ENCODE peak calls at places on chromosomes 12 and 14, in four cellular contexts. T is stomach; Y is psoas muscle; D is CD8-positive, alpha-beta T cell. M is an unnamed sample.

GRCh38 chr12:20549115-20549719 is 145.9 kb upstream of the SLCO1C1 start:
- DNase-seq in T (no peak), Y (no peak), D (no peak), M (no peak)

GRCh38 chr12:49121047-49121696 is 10.0 kb downstream of the TUBA1B start:
- DNase-seq in D (no peak), T (peak; percentile 45), Y (no peak), M (no peak)

GRCh38 chr14:70188292-70188607 is 501 bp downstream of the SLC8A3 start:
- DNase-seq in D (no peak), T (no peak), Y (peak; percentile 78), M (no peak)

GRCh38 chr12:57837779-57838562 is 8.6 kb downstream of the CTDSP2 start:
- DNase-seq in T (no peak), D (no peak), Y (peak; percentile 68), M (peak; percentile 76)

GRCh38 chr12:69151254-69151751 is 88.1 kb upstream of the CPSF6 start:
- DNase-seq in D (no peak), Y (no peak), T (no peak), M (no peak)

GRCh38 chr12:89319111-89319510 is 33.2 kb downstream of the DUSP6 start:
- DNase-seq in D (no peak), Y (peak; percentile 59), T (no peak), M (no peak)

GRCh38 chr12:128069359-128069997 is 197.5 kb upstream of the TMEM132C start:
- DNase-seq in D (no peak), Y (no peak), T (no peak), M (no peak)

GRCh38 chr12:130568546-130568945 is 147.6 kb downstream of the RIMBP2 start:
- DNase-seq in Y (no peak), D (no peak), T (no peak), M (no peak)

GRCh38 chr14:49405291-49405690 is 180.9 kb downstream of the RPS29 start:
- DNase-seq in Y (no peak), T (no peak), D (no peak), M (no peak)

GRCh38 chr14:100533647-100534485 is 53.4 kb downstream of the BEGAIN start:
- DNase-seq in T (peak; percentile 25), Y (peak; percentile 48), D (no peak), M (peak; percentile 67)

GRCh38 chr14:39417014-39417413 is 15.2 kb downstream of the FBXO33 start:
- DNase-seq in T (no peak), Y (no peak), D (no peak), M (no peak)

GRCh38 chr12:18361431-18361830 is 100.1 kb downstream of the PIK3C2G start:
- DNase-seq in T (no peak), D (no peak), Y (no peak), M (no peak)

DNA sequence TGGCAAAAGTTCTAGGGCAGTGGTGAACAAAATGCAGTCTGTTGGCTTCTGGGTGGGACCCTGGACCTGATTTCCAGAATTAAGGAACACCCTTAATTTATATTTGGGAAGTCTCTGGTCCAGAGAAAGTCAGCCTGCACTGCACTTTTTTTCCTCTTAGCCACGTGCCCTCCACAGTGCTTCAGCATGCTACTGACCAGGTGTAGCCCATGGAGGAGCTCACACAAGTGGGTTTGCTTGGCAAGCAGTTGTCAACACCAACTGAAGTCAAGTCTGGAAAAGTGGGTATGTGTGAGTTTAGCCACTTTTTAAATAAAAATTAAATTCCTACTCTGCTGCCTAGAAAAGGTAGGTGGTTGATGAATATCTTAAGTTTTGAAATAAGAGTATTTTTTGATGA is 111.3 kb downstream of the DAAM1 start:
- DNase-seq in D (no peak), Y (no peak), T (no peak), M (no peak)
- H3K4me1 ChIP-seq in D (no peaks in the 10 kb centered on the region), Y (no peaks in the 10 kb centered on the region), T (peaks cover 16% of the 10 kb centered on the region), M (peaks cover 12% of the 10 kb centered on the region)

DNA sequence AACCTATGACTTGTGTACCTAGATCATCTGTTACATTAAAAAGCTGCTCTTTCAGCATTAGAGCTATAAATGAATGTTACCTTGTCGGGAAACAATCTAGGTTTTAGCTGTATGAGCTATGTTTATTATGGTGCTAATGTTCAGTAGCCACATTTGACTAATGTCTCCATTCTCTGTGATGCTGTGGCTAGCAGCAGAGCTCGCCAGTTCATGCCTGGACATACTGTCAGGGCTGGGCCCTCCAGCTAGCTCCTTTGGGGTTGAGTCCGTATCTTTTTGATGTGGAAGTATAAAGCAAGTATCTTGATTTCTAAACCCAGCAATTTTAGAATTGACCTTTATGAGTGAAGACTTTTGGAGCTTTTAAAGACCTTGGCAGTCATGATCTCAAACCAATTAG is 36.1 kb downstream of the USP44 start:
- DNase-seq in D (no peak), T (no peak), Y (no peak), M (no peak)
- H3K36me3 ChIP-seq in D (peaks cover 22% of the 10 kb centered on the region), T (peaks cover 53% of the 10 kb centered on the region), Y (peaks cover 53% of the 10 kb centered on the region), M (peaks cover 61% of the 10 kb centered on the region)

DNA sequence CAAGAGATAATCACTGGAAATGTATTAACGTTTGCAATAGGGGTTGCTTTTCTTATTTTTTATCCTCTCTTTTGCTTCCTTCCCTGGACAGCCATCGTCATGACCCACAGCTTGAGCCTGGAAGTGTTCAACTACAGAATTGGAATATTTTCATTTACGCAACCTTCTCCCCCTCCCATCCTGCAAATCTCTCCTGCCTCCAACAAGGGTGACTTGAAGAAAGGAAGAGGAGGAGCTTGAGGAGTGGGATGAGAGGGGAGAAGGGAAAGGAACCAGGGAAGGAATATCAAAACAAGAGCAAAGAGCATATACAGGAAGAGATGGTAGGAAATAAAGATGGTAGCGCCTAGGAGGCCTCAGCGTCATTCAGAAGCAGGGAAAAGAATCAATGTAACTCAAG is 1.6 kb upstream of the MANSC4 start:
- DNase-seq in D (no peak), Y (no peak), T (no peak), M (no peak)
- H3K4me3 ChIP-seq in D (no peak overlapping the region), Y (peak overlapping the region; percentile 82), T (peak overlapping the region; percentile 78), M (peak overlapping the region; percentile 90)

GRCh38 chr14:68779761-68780323 is 13.0 kb downstream of the ZFP36L1 start:
- DNase-seq in Y (peak; percentile 57), D (peak; percentile 52), T (peak; percentile 25), M (no peak)
- H3K4me1 ChIP-seq in Y (peaks cover 34% of the 10 kb centered on the region), D (peaks cover 81% of the 10 kb centered on the region), T (peaks cover 45% of the 10 kb centered on the region), M (peaks cover 53% of the 10 kb centered on the region)

GRCh38 chr12:48060474-48060873 is 45.4 kb downstream of the SENP1 start:
- DNase-seq in D (no peak), Y (no peak), T (no peak), M (no peak)
- H3K36me3 ChIP-seq in D (peaks cover 33% of the 10 kb centered on the region), Y (peaks cover 73% of the 10 kb centered on the region), T (peaks cover 74% of the 10 kb centered on the region), M (peaks cover 67% of the 10 kb centered on the region)

GRCh38 chr12:4911316-4911994 is 1.8 kb downstream of the KCNA1 start:
- DNase-seq in Y (no peak), D (no peak), T (no peak), M (no peak)
- H3K4me3 ChIP-seq in Y (peak overlapping the region; percentile 57), D (no peak overlapping the region), T (peak overlapping the region; percentile 48), M (no peak overlapping the region)